ENCODE peak calls at places on chromosome 10, in nine cellular contexts. W is activated T-cell treated with anti-CD3 and anti-CD28 coated beads, Interleukin-2, amount 50 U/mL, for 4 hours; U is brain microvascular endothelial cell; E is foreskin keratinocyte; N is tibial artery; H is heart left ventricle; F is activated naive CD8-positive, alpha-beta T cell treated with anti-CD3 and anti-CD28 coated beads for 36 hours; L is HCT116; M is NCI-H1436. O is an unnamed sample.

GRCh38 chr10:10886861-10887539 is 130.7 kb upstream of the CELF2 start:
- DNase-seq in M (no peak), E (no peak), H (no peak), N (no peak), U (no peak), W (no peak), L (no peak), F (no peak), O (no peak)

GRCh38 chr10:80468002-80468401 is 13.9 kb downstream of the TSPAN14 start:
- DNase-seq in E (no peak), W (peak; percentile 70), H (peak; percentile 86), N (peak; percentile 72), M (no peak), L (no peak), U (no peak), F (peak; percentile 82), O (peak; percentile 43)

GRCh38 chr10:127935115-127935561 is 28.2 kb downstream of the PTPRE start:
- DNase-seq in L (no peak), U (no peak), E (no peak), N (no peak), M (no peak), F (no peak), H (no peak), W (no peak), O (no peak)

GRCh38 chr10:59177031-59177861 is 803 bp downstream of the PHYHIPL start:
- DNase-seq in W (no peak), N (no peak), E (peak; percentile 56), F (no peak), H (no peak), L (no peak), M (peak; percentile 55), U (peak; percentile 88), O (no peak)

GRCh38 chr10:63765126-63765525 is 243.9 kb downstream of the REEP3 start:
- DNase-seq in N (no peak), H (no peak), F (no peak), U (no peak), L (no peak), W (no peak), M (no peak), E (peak; percentile 81), O (no peak)

GRCh38 chr10:36345770-36346169 is 703.7 kb upstream of the FZD8 start:
- DNase-seq in W (no peak), N (no peak), H (no peak), E (no peak), M (no peak), U (no peak), F (no peak), L (no peak), O (no peak)

GRCh38 chr10:123766012-123766411 is 99.9 kb downstream of the GPR26 start:
- DNase-seq in F (no peak), N (no peak), W (no peak), L (no peak), M (no peak), H (no peak), U (no peak), E (no peak), O (no peak)

GRCh38 chr10:123564631-123565030 is 101.5 kb upstream of the GPR26 start:
- DNase-seq in M (no peak), E (no peak), H (no peak), U (no peak), N (no peak), W (no peak), F (no peak), L (no peak), O (no peak)

GRCh38 chr10:3542185-3542611 is 242.8 kb downstream of the KLF6 start:
- DNase-seq in M (no peak), N (no peak), F (no peak), E (peak; percentile 74), W (no peak), L (no peak), U (peak; percentile 38), H (no peak), O (no peak)

GRCh38 chr10:96765406-96766240 is 45.3 kb upstream of the PIK3AP1 start:
- DNase-seq in H (peak; percentile 83), U (peak; percentile 59), F (peak; percentile 67), E (peak; percentile 13), N (peak; percentile 66), M (peak; percentile 38), L (peak; percentile 37), W (peak; percentile 75), O (peak; percentile 57)

GRCh38 chr10:124237282-124237975 is 144.0 kb upstream of the CHST15 start:
- DNase-seq in M (no peak), H (no peak), E (no peak), L (no peak), N (no peak), W (no peak), F (no peak), U (no peak), O (no peak)

GRCh38 chr10:117226813-117227451 is 14.0 kb upstream of the SLC18A2 start:
- DNase-seq in E (no peak), N (no peak), W (no peak), U (peak; percentile 14), H (no peak), F (no peak), L (peak; percentile 67), M (no peak), O (no peak)

GRCh38 chr10:26381986-26382385 is 56.2 kb upstream of the APBB1IP start:
- DNase-seq in H (no peak), N (no peak), F (no peak), U (no peak), M (no peak), W (no peak), E (no peak), L (no peak), O (no peak)

GRCh38 chr10:22434521-22434920 is 89.2 kb downstream of the SPAG6 start:
- DNase-seq in N (no peak), W (no peak), F (no peak), U (no peak), M (no peak), H (no peak), L (no peak), E (no peak), O (no peak)

GRCh38 chr10:69864321-69864720 is 62.6 kb downstream of the COL13A1 start:
- DNase-seq in F (no peak), N (no peak), W (no peak), M (no peak), E (peak; percentile 84), L (peak; percentile 66), U (peak; percentile 86), H (no peak), O (no peak)

GRCh38 chr10:7389346-7389745 is 21.5 kb downstream of the SFMBT2 start:
- DNase-seq in U (no peak), W (no peak), H (no peak), M (no peak), E (no peak), L (no peak), N (no peak), F (no peak), O (no peak)

GRCh38 chr10:124746992-124747391 is 2.8 kb upstream of the FAM53B start:
- DNase-seq in U (no peak), L (no peak), E (no peak), N (no peak), M (no peak), W (no peak), F (no peak), H (no peak), O (no peak)

GRCh38 chr10:78779339-78779955 is 289.3 kb upstream of the ZMIZ1 start:
- DNase-seq in E (no peak), F (no peak), H (no peak), W (no peak), N (no peak), U (no peak), M (no peak), L (no peak), O (no peak)

GRCh38 chr10:12707461-12708185 is 293.9 kb downstream of the CCDC3 start:
- DNase-seq in H (no peak), U (peak; percentile 97), N (peak; percentile 41), F (peak; percentile 17), W (no peak), L (peak; percentile 71), M (peak; percentile 15), E (no peak), O (no peak)

GRCh38 chr10:100999742-101000601 is at the start of gene LZTS2:
- DNase-seq in M (no peak), N (no peak), H (peak; percentile 71), U (no peak), L (no peak), W (no peak), F (no peak), E (no peak), O (no peak)

GRCh38 chr10:97090644-97091043 is 95.1 kb downstream of the SLIT1 start:
- DNase-seq in L (no peak), U (no peak), N (no peak), W (no peak), E (no peak), F (no peak), M (no peak), H (no peak), O (no peak)

GRCh38 chr10:67723601-67724000 is 27.6 kb upstream of the CTNNA3 start:
- DNase-seq in W (no peak), U (no peak), N (no peak), E (no peak), L (no peak), F (no peak), H (no peak), M (no peak), O (no peak)

GRCh38 chr10:70931168-70931805 is 42.9 kb upstream of the PCBD1 start:
- DNase-seq in F (no peak), E (peak; percentile 43), H (peak; percentile 30), M (no peak), L (no peak), N (no peak), U (peak; percentile 37), W (no peak), O (no peak)

GRCh38 chr10:12412671-12413368 is 63.5 kb downstream of the CAMK1D start:
- DNase-seq in F (peak; percentile 45), N (peak; percentile 3), H (no peak), E (no peak), M (no peak), W (no peak), L (no peak), U (no peak), O (no peak)

GRCh38 chr10:17257466-17258321 is 29.7 kb downstream of the VIM start:
- DNase-seq in E (no peak), H (no peak), W (peak; percentile 41), U (peak; percentile 73), F (peak; percentile 34), N (peak; percentile 50), M (peak; percentile 12), L (peak; percentile 60), O (peak; percentile 29)

GRCh38 chr10:67127441-67127840 is 201.6 kb downstream of the LRRTM3 start:
- DNase-seq in M (no peak), L (no peak), N (no peak), H (no peak), F (no peak), U (peak; percentile 3), W (no peak), E (no peak), O (no peak)

GRCh38 chr10:35722226-35722625 is 80.1 kb upstream of the FZD8 start:
- DNase-seq in F (no peak), U (no peak), N (no peak), E (no peak), M (no peak), H (no peak), L (no peak), W (no peak), O (no peak)

O was measured in T-helper 17 cell.